ENCODE peak calls at places on chromosomes 13 and 19, in six cellular contexts. W, V, K, A, M and X are unnamed samples.
A peak's percentile ranks its signal among the peaks of the same experiment; 100 is the strongest.

GRCh38 chr19:49911381-49912145 is 14.9 kb upstream of the IL4I1 start:
- DNase-seq in M (no peak), A (no peak), K (no peak), V (peak; percentile 52), W (peak; percentile 20), X (no peak)

GRCh38 chr13:111551421-111551820 is 231.0 kb downstream of the TEX29 start:
- DNase-seq in A (no peak), W (no peak), K (no peak), V (no peak), M (no peak), X (no peak)

GRCh38 chr13:101452519-101453485 is at the start of gene ITGBL1:
- DNase-seq in M (no peak), A (peak; percentile 15), K (no peak), W (peak; percentile 39), V (peak; percentile 25), X (no peak)

GRCh38 chr19:5205937-5206750 is 134.5 kb downstream of the PTPRS start:
- DNase-seq in W (no peak), K (no peak), V (no peak), M (no peak), A (no peak), X (no peak)

GRCh38 chr13:66994097-66994496 is 236.0 kb downstream of the PCDH9 start:
- DNase-seq in K (peak; percentile 29), V (peak; percentile 52), A (peak; percentile 78), M (peak; percentile 95), W (peak; percentile 83), X (no peak)

GRCh38 chr19:14113762-14114414 is 3.7 kb downstream of the PRKACA start:
- DNase-seq in V (no peak), A (no peak), K (no peak), W (no peak), M (peak; percentile 57), X (no peak)

GRCh38 chr13:98959299-98959698 is 18.6 kb downstream of the DOCK9 start:
- DNase-seq in M (no peak), W (no peak), V (no peak), A (no peak), K (no peak), X (no peak)

GRCh38 chr19:51901860-51902259 is 3.0 kb downstream of the ZNF649 start:
- DNase-seq in V (no peak), A (no peak), W (no peak), K (no peak), M (peak; percentile 71), X (no peak)

GRCh38 chr19:48341515-48342413 is 16.4 kb downstream of the EMP3 start:
- DNase-seq in V (no peak), A (no peak), W (no peak), M (no peak), K (no peak), X (no peak)

GRCh38 chr19:52741951-52742485 is 7.2 kb upstream of the ZNF611 start:
- DNase-seq in W (no peak), M (no peak), A (no peak), V (no peak), K (no peak), X (no peak)

GRCh38 chr13:113776231-113777125 is 17.5 kb downstream of the TMEM255B start:
- DNase-seq in W (no peak), A (no peak), K (no peak), M (no peak), V (no peak), X (no peak)

GRCh38 chr19:13149628-13150186 is 468 bp downstream of the STX10 start:
- DNase-seq in K (no peak), W (peak; percentile 52), V (no peak), M (peak; percentile 76), A (peak; percentile 79), X (no peak)

GRCh38 chr13:105991622-105992254 is 543.7 kb downstream of the EFNB2 start:
- DNase-seq in A (no peak), W (peak; percentile 72), V (peak; percentile 80), K (peak; percentile 100), M (no peak), X (peak; percentile 72)

GRCh38 chr19:58181902-58182576 is 822 bp upstream of the ZNF274 start:
- DNase-seq in V (no peak), W (peak; percentile 68), M (peak; percentile 82), A (no peak), K (peak; percentile 20), X (peak; percentile 90)

GRCh38 chr13:111614009-111614408 is 293.6 kb downstream of the TEX29 start:
- DNase-seq in M (no peak), V (no peak), A (no peak), K (no peak), W (no peak), X (no peak)

GRCh38 chr19:49142866-49143335 is 12.3 kb downstream of the HRC start:
- DNase-seq in A (peak; percentile 91), M (peak; percentile 99), V (peak; percentile 89), W (peak; percentile 91), K (peak; percentile 84), X (peak; percentile 81)

GRCh38 chr19:17058236-17058635 is 17.0 kb downstream of the HAUS8 start:
- DNase-seq in M (no peak), V (peak; percentile 46), A (no peak), K (no peak), W (peak; percentile 46), X (no peak)

GRCh38 chr19:35801828-35802227 is 10.8 kb downstream of the PRODH2 start:
- DNase-seq in W (no peak), K (no peak), M (no peak), A (no peak), V (no peak), X (no peak)

GRCh38 chr13:22915442-22916082 is 265.2 kb upstream of the SGCG start:
- DNase-seq in V (peak; percentile 17), M (peak; percentile 84), K (peak; percentile 23), W (peak; percentile 35), A (peak; percentile 46), X (no peak)

GRCh38 chr19:571127-571974 is 1.0 kb upstream of the BSG start:
- DNase-seq in W (peak; percentile 23), K (peak; percentile 35), M (peak; percentile 77), V (peak; percentile 35), A (peak; percentile 76), X (peak; percentile 86)

GRCh38 chr19:567296-567900 is 5.0 kb upstream of the BSG start:
- DNase-seq in K (no peak), A (no peak), W (no peak), M (peak; percentile 0), V (no peak), X (no peak)

GRCh38 chr19:570315-570714 is 2.1 kb upstream of the BSG start:
- DNase-seq in M (no peak), V (no peak), W (no peak), A (no peak), K (no peak), X (no peak)

GRCh38 chr19:566844-567243 is 5.6 kb upstream of the BSG start:
- DNase-seq in V (no peak), W (no peak), K (no peak), A (no peak), M (no peak), X (no peak)

GRCh38 chr19:566403-566802 is 6.0 kb upstream of the BSG start:
- DNase-seq in W (no peak), V (peak; percentile 31), A (peak; percentile 59), K (no peak), M (peak; percentile 25), X (no peak)
- H3K4me3 ChIP-seq in W (no peak overlapping the region), V (no peak overlapping the region), A (no peak overlapping the region), K (no peak overlapping the region), M (no peak overlapping the region), X (no peak overlapping the region)

DNA sequence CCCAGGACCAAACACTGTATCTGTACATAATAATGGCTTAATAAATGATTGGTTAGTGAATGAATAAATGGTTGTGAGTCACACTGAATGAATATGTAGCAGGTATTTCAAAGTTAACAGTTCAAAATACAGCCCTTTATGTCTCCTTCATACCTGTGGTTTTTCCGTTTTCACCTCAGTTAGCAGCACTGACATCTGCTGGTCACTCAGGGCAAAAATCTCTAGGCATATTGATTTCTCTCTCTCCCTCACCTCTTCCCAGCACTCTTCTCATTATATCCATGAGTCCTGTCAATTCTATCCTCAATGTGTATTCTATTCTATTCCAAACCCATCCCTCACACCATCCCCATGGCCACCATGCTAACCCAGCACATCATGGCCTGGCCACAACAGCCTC is 76.2 kb downstream of the PEG3 start:
- DNase-seq in W (no peak), A (no peak), V (no peak), M (no peak), K (peak; percentile 8), X (no peak)
- TF ChIP-seq CTCF in W (no peak), A (no peak), V (no peak), M (no peak), K (peak; percentile 13), X (no peak)

GRCh38 chr19:18361646-18362045 is 21.2 kb downstream of the PGPEP1 start:
- DNase-seq in A (no peak), K (no peak), V (peak; percentile 37), M (no peak), W (no peak), X (no peak)

GRCh38 chr19:18351544-18351943 is 11.1 kb downstream of the PGPEP1 start:
- DNase-seq in V (no peak), A (no peak), W (no peak), K (no peak), M (no peak), X (no peak)

GRCh38 chr19:18357442-18358264 is 17.3 kb downstream of the PGPEP1 start:
- DNase-seq in A (peak; percentile 58), V (no peak), M (no peak), K (no peak), W (no peak), X (no peak)

GRCh38 chr19:18353378-18354005 is 13.1 kb downstream of the PGPEP1 start:
- DNase-seq in M (no peak), K (no peak), V (no peak), A (no peak), W (no peak), X (no peak)

DNA sequence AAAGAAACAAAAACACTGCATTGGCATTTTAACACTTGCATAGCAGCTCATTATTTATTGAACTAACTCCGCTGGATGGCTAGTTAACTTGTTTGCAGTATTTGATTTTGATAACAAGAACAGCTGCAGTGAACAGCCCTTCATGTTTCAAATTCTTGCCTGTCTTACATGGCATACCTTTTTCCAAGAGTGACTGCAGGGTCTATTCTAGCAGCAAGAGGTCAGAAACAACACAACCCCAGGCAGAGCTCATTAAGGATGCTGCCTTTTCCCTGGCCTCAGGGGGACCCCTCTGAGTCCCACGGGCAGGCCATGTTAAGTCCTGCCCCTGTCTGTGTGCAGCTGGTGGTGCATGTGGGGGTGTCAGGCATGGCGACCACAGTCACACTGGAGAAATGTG is 16.6 kb downstream of the PGPEP1 start:
- DNase-seq in W (no peak), A (no peak), K (no peak), M (no peak), V (no peak), X (no peak)
- H3K4me3 ChIP-seq in W (no peak overlapping the region), A (no peak overlapping the region), K (no peak overlapping the region), M (no peak overlapping the region), V (no peak overlapping the region), X (no peak overlapping the region)

GRCh38 chr19:53809518-53810186 is 14.5 kb downstream of the NLRP12 start:
- DNase-seq in A (peak; percentile 27), M (peak; percentile 82), K (no peak), W (no peak), V (no peak), X (no peak)

GRCh38 chr19:53810187-53810546 is 13.9 kb downstream of the NLRP12 start:
- DNase-seq in A (no peak), V (no peak), K (no peak), M (no peak), W (no peak), X (no peak)

GRCh38 chr19:53813996-53814395 is 10.1 kb downstream of the NLRP12 start:
- DNase-seq in M (no peak), V (peak; percentile 42), K (no peak), A (no peak), W (peak; percentile 70), X (no peak)

GRCh38 chr19:53810891-53811290 is 13.2 kb downstream of the NLRP12 start:
- DNase-seq in V (no peak), K (no peak), A (no peak), W (no peak), M (no peak), X (no peak)

GRCh38 chr19:53812335-53812734 is 11.8 kb downstream of the NLRP12 start:
- DNase-seq in K (no peak), M (peak; percentile 70), A (no peak), V (no peak), W (no peak), X (no peak)
- TF ChIP-seq CTCF in K (no peak), M (peak; percentile 58), A (no peak), V (no peak), W (peak; percentile 27), X (no peak)